ENCODE peak calls at places on chromosomes 1 and 21, in six cellular contexts. G is endodermal cell; D is tibial nerve; Q is tibial artery; X is effector memory CD4-positive, alpha-beta T cell; P is left ventricle myocardium inferior. T is an unnamed sample.

GRCh38 chr1:48472747-48473146 is 743 bp upstream of the SPATA6 start:
- DNase-seq in G (no peak), Q (no peak), X (no peak), P (no peak), D (no peak), T (no peak)

GRCh38 chr1:244076740-244077139 is 25.7 kb downstream of the ZBTB18 start:
- DNase-seq in P (no peak), G (peak; percentile 23), Q (no peak), D (no peak), X (no peak), T (no peak)

GRCh38 chr1:64223329-64224151 is 20.1 kb downstream of the UBE2U start:
- DNase-seq in G (no peak), P (no peak), D (no peak), X (no peak), Q (no peak), T (no peak)

GRCh38 chr1:184947497-184948256 is 26.6 kb downstream of the NIBAN1 start:
- DNase-seq in P (no peak), X (no peak), Q (no peak), G (no peak), D (no peak), T (no peak)

GRCh38 chr1:67963263-67963662 is 87.2 kb downstream of the DIRAS3 start:
- DNase-seq in X (no peak), Q (no peak), D (no peak), G (no peak), P (no peak), T (no peak)

GRCh38 chr1:8810987-8811386 is 6.5 kb downstream of the RERE start:
- DNase-seq in D (no peak), X (no peak), G (peak; percentile 35), Q (no peak), P (no peak), T (no peak)

GRCh38 chr1:35401072-35401471 is 132.6 kb downstream of the ZMYM4 start:
- DNase-seq in P (no peak), G (no peak), X (no peak), Q (no peak), D (no peak), T (no peak)

GRCh38 chr1:40267767-40268187 is 9.7 kb downstream of the ZMPSTE24 start:
- DNase-seq in P (no peak), X (no peak), D (no peak), Q (no peak), G (no peak), T (no peak)

GRCh38 chr1:77513839-77514763 is 168.4 kb downstream of the ZZZ3 start:
- DNase-seq in G (peak; percentile 63), Q (no peak), P (no peak), X (no peak), D (no peak), T (no peak)

GRCh38 chr1:173870252-173871075 is 2.3 kb downstream of the ZBTB37 start:
- DNase-seq in Q (no peak), P (no peak), G (no peak), D (no peak), X (peak; percentile 17), T (peak; percentile 37)

GRCh38 chr1:66693856-66694255 is 58.4 kb upstream of the DYNLT5 start:
- DNase-seq in P (no peak), Q (no peak), D (no peak), X (no peak), G (no peak), T (no peak)

GRCh38 chr21:39387461-39388037 is 38.7 kb upstream of the HMGN1 start:
- DNase-seq in Q (peak; percentile 88), X (peak; percentile 90), G (peak; percentile 98), D (peak; percentile 79), P (peak; percentile 92), T (peak; percentile 86)

GRCh38 chr1:88736633-88737248 is 52.7 kb downstream of the PKN2 start:
- DNase-seq in P (no peak), G (peak; percentile 84), Q (no peak), X (no peak), D (no peak), T (no peak)

GRCh38 chr1:62720946-62721554 is 32.9 kb upstream of the DOCK7 start:
- DNase-seq in D (no peak), G (no peak), Q (no peak), X (no peak), P (no peak), T (no peak)

GRCh38 chr1:182332256-182332655 is 59.3 kb downstream of the GLUL start:
- DNase-seq in Q (no peak), X (no peak), P (no peak), G (no peak), D (no peak), T (no peak)

GRCh38 chr1:1253972-1254666 is 7.6 kb upstream of the C1QTNF12 start:
- DNase-seq in X (no peak), G (no peak), Q (no peak), D (no peak), P (no peak), T (no peak)

GRCh38 chr1:1247341-1247913 is 905 bp upstream of the C1QTNF12 start:
- DNase-seq in D (no peak), Q (no peak), P (no peak), G (no peak), X (no peak), T (no peak)

GRCh38 chr1:1253314-1253713 is 6.8 kb upstream of the C1QTNF12 start:
- DNase-seq in P (no peak), G (no peak), Q (no peak), D (no peak), X (no peak), T (no peak)

GRCh38 chr1:1254667-1254998 is 8.1 kb upstream of the C1QTNF12 start:
- DNase-seq in X (no peak), G (no peak), Q (no peak), D (no peak), P (no peak), T (no peak)

GRCh38 chr1:1250828-1251284 is 4.3 kb upstream of the C1QTNF12 start:
- DNase-seq in D (no peak), P (no peak), G (no peak), Q (no peak), X (no peak), T (peak; percentile 70)
- H3K4me3 ChIP-seq in D (no peak overlapping the region), P (no peak overlapping the region), G (no peak overlapping the region), Q (no peak overlapping the region), X (no peak overlapping the region), T (peak overlapping the region; percentile 10)

GRCh38 chr1:247360991-247361721 is 29.5 kb upstream of the ZNF496 start:
- DNase-seq in P (peak; percentile 47), X (no peak), D (peak; percentile 41), Q (peak; percentile 49), G (no peak), T (no peak)
- H3K27ac ChIP-seq in P (peak overlapping the region; percentile 79), X (no peak overlapping the region), D (peak overlapping the region; percentile 59), Q (peak overlapping the region; percentile 76), G (no peak overlapping the region), T (no peak overlapping the region)

GRCh38 chr1:209156991-209157390 is 426.5 kb upstream of the CAMK1G start:
- DNase-seq in G (no peak), D (no peak), Q (no peak), X (no peak), P (no peak), T (no peak)
- H3K4me3 ChIP-seq in G (peak overlapping the region; percentile 73), D (no peak overlapping the region), Q (no peak overlapping the region), X (no peak overlapping the region), P (no peak overlapping the region), T (no peak overlapping the region)

GRCh38 chr1:155282488-155283086 is 5.3 kb downstream of the HCN3 start:
- DNase-seq in D (no peak), G (no peak), P (no peak), X (no peak), Q (no peak), T (no peak)

GRCh38 chr1:155277070-155277895 is at the start of gene HCN3:
- DNase-seq in D (peak; percentile 96), P (peak; percentile 98), Q (peak; percentile 97), G (peak; percentile 100), X (peak; percentile 92), T (peak; percentile 80)

GRCh38 chr1:155273134-155273982 is at the start of gene CLK2:
- DNase-seq in X (peak; percentile 90), P (peak; percentile 96), D (peak; percentile 87), Q (peak; percentile 92), G (peak; percentile 99), T (peak; percentile 95)

GRCh38 chr1:155277896-155278688 is 829 bp downstream of the HCN3 start:
- DNase-seq in P (peak; percentile 50), X (peak; percentile 75), D (no peak), Q (peak; percentile 53), G (peak; percentile 100), T (peak; percentile 74)

DNA sequence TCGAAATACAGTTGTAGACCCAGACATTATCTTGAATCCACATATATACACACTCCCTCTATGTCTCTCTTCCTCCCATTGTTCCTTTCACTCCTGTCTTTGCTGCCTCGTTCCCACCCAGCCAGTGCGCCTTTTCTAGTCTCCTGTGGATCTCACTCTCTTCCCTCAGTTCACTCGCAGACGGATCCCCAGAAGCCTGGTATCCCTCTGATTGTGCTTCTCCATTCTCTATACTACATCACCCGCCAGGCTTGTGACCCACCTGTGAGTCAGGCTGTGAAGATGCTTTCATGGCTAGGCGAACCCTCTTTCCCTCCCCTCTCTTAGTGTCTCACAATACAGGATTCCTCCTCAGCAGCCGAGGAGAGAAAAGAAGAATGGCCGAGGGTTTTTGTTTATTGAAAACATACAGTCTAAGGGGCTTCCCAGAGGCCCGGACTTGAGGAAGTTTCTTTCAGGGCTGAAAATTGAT is 1.5 kb downstream of the HCN3 start:
- DNase-seq in X (no peak), D (no peak), G (no peak), P (no peak), Q (no peak), T (no peak)
- H3K27ac ChIP-seq in X (no peak overlapping the region), D (no peak overlapping the region), G (no peak overlapping the region), P (no peak overlapping the region), Q (no peak overlapping the region), T (peak overlapping the region; percentile 10)

GRCh38 chr1:225700889-225701465 is 48.1 kb upstream of the ENAH start:
- DNase-seq in P (no peak), G (no peak), Q (no peak), D (no peak), X (no peak), T (no peak)

GRCh38 chr1:225695578-225696332 is 42.8 kb upstream of the ENAH start:
- DNase-seq in Q (no peak), X (no peak), D (no peak), P (no peak), G (no peak), T (no peak)

GRCh38 chr1:225699336-225699735 is 46.4 kb upstream of the ENAH start:
- DNase-seq in X (no peak), P (no peak), Q (no peak), G (no peak), D (no peak), T (no peak)

GRCh38 chr1:225697437-225697836 is 44.5 kb upstream of the ENAH start:
- DNase-seq in Q (peak; percentile 35), X (no peak), D (no peak), G (no peak), P (peak; percentile 51), T (no peak)

GRCh38 chr1:225700164-225700740 is 47.3 kb upstream of the ENAH start:
- DNase-seq in G (no peak), Q (peak; percentile 26), P (no peak), X (no peak), D (no peak), T (no peak)
- H3K4me3 ChIP-seq in G (no peak overlapping the region), Q (no peak overlapping the region), P (no peak overlapping the region), X (no peak overlapping the region), D (no peak overlapping the region), T (no peak overlapping the region)

DNA sequence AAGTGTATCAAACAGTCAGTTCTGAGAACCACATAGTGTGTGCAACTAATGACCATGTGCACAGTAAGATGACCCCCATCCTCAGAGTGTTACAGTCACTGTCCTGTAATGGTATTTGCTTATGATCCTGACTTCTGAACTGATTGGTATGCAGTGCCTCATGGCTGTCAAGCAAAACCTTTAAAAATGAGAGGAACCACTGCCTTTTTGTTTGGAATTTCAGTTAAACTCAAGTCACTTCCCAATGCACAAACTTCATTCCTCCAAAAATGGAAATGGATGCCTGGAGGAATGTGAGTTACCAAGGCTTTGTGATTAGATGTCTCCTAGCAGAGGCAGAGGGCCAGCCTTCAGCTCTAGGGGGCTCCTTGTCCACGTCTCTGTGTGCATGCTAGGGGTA is 10.5 kb downstream of the C1orf198 start:
- DNase-seq in Q (no peak), X (no peak), G (no peak), D (no peak), P (no peak), T (no peak)
- H3K27ac ChIP-seq in Q (peak overlapping the region; percentile 97), X (no peak overlapping the region), G (peak overlapping the region; percentile 86), D (peak overlapping the region; percentile 57), P (peak overlapping the region; percentile 92), T (no peak overlapping the region)

T was measured in CD4-positive, alpha-beta memory T cell.